ENCODE peak calls at places on chromosomes 6 and 20, in four cellular contexts. One of them, this sample, is unnamed. For H3K4me1, the result is how much of the 10 kb centered on the place peaks cover.

GRCh38 chr20:34907616-34908469 is 31.4 kb downstream of the ACSS2 start:
- DNase-seq in testis: peak
- DNase-seq in A549: peak
- DNase-seq in vagina: no peak
- DNase-seq in this sample: peak

GRCh38 chr6:150456902-150457643 is 88.3 kb downstream of the IYD start:
- DNase-seq in testis: no peak
- DNase-seq in vagina: no peak
- DNase-seq in A549: no peak
- DNase-seq in this sample: no peak

GRCh38 chr20:57180954-57181353 is 85.5 kb downstream of the BMP7 start:
- DNase-seq in vagina: no peak
- DNase-seq in testis: no peak
- DNase-seq in A549: no peak
- DNase-seq in this sample: peak

GRCh38 chr20:10648651-10649050 is 25.1 kb downstream of the JAG1 start:
- DNase-seq in vagina: no peak
- DNase-seq in A549: no peak
- DNase-seq in testis: no peak
- DNase-seq in this sample: no peak

GRCh38 chr20:16284385-16285100 is 288.7 kb downstream of the KIF16B start:
- DNase-seq in A549: no peak
- DNase-seq in testis: no peak
- DNase-seq in vagina: no peak
- DNase-seq in this sample: no peak

GRCh38 chr20:32527447-32528055 is 57.6 kb downstream of the NOL4L start:
- DNase-seq in testis: no peak
- DNase-seq in A549: no peak
- DNase-seq in vagina: no peak
- DNase-seq in this sample: no peak

GRCh38 chr6:16832721-16833120 is 71.5 kb upstream of the ATXN1 start:
- DNase-seq in testis: no peak
- DNase-seq in A549: no peak
- DNase-seq in vagina: no peak
- DNase-seq in this sample: no peak

GRCh38 chr20:2236266-2236665 is 59.5 kb upstream of the TGM3 start:
- DNase-seq in A549: peak
- DNase-seq in vagina: no peak
- DNase-seq in testis: no peak
- DNase-seq in this sample: no peak

GRCh38 chr6:166597711-166598440 is 11.4 kb upstream of the RAMACL start:
- DNase-seq in testis: no peak
- DNase-seq in vagina: no peak
- DNase-seq in A549: no peak
- DNase-seq in this sample: no peak

GRCh38 chr6:3229566-3230274 is 2.3 kb upstream of the TUBB2B start:
- DNase-seq in vagina: no peak
- DNase-seq in testis: no peak
- DNase-seq in A549: no peak
- DNase-seq in this sample: no peak

GRCh38 chr20:45128066-45128465 is 3.8 kb upstream of the WFDC12 start:
- DNase-seq in vagina: peak
- DNase-seq in A549: no peak
- DNase-seq in testis: no peak
- DNase-seq in this sample: no peak

GRCh38 chr6:45212976-45213375 is 115.2 kb upstream of the RUNX2 start:
- DNase-seq in vagina: no peak
- DNase-seq in A549: no peak
- DNase-seq in testis: no peak
- DNase-seq in this sample: no peak

GRCh38 chr6:155121699-155122098 is 126.6 kb downstream of the TIAM2 start:
- DNase-seq in vagina: no peak
- DNase-seq in testis: no peak
- DNase-seq in A549: no peak
- DNase-seq in this sample: no peak

GRCh38 chr6:43016935-43017334 is 2.9 kb downstream of the KLHDC3 start:
- DNase-seq in A549: no peak
- DNase-seq in vagina: no peak
- DNase-seq in testis: no peak
- DNase-seq in this sample: no peak
- H3K4me1 ChIP-seq in A549: under half
- H3K4me1 ChIP-seq in vagina: half or more
- H3K4me1 ChIP-seq in testis: under half
- H3K4me1 ChIP-seq in this sample: half or more

GRCh38 chr20:63884506-63885263 is 10.2 kb upstream of the DNAJC5 start:
- DNase-seq in testis: no peak
- DNase-seq in A549: no peak
- DNase-seq in vagina: no peak
- DNase-seq in this sample: no peak
- TF ChIP-seq POLR2A in testis: no peak
- TF ChIP-seq POLR2A in A549: no peak
- TF ChIP-seq POLR2A in vagina: no peak
- TF ChIP-seq POLR2A in this sample: no peak

GRCh38 chr20:48736636-48737035 is 91.2 kb downstream of the PREX1 start:
- DNase-seq in testis: no peak
- DNase-seq in vagina: no peak
- DNase-seq in A549: no peak
- DNase-seq in this sample: no peak

GRCh38 chr20:48737463-48738093 is 90.2 kb downstream of the PREX1 start:
- DNase-seq in A549: no peak
- DNase-seq in testis: no peak
- DNase-seq in vagina: no peak
- DNase-seq in this sample: no peak

GRCh38 chr20:48735112-48735511 is 92.7 kb downstream of the PREX1 start:
- DNase-seq in testis: no peak
- DNase-seq in vagina: no peak
- DNase-seq in A549: no peak
- DNase-seq in this sample: no peak

GRCh38 chr20:48738094-48738398 is 89.8 kb downstream of the PREX1 start:
- DNase-seq in vagina: no peak
- DNase-seq in testis: no peak
- DNase-seq in A549: no peak
- DNase-seq in this sample: no peak

DNA sequence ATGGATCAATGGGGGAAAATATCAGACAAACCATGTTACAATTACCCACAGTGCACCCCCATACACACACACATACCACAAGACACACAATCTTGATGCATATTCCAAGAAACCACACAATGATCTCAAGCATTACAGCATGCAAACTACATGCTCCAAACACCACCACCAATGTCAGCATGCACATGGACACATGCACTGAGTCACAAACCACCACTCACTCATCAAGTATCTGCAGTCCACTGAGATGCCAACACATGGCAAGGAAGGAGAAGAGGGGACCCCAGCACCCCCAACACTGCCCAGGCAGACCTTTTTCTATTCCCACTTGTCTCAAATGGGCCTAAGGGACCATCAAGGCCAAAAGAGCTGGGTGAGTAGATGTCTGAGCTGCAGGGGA is 91.6 kb downstream of the PREX1 start:
- DNase-seq in testis: no peak
- DNase-seq in A549: no peak
- DNase-seq in vagina: no peak
- DNase-seq in this sample: no peak
- H3K4me1 ChIP-seq in testis: under half
- H3K4me1 ChIP-seq in A549: under half
- H3K4me1 ChIP-seq in vagina: under half
- H3K4me1 ChIP-seq in this sample: under half

DNA sequence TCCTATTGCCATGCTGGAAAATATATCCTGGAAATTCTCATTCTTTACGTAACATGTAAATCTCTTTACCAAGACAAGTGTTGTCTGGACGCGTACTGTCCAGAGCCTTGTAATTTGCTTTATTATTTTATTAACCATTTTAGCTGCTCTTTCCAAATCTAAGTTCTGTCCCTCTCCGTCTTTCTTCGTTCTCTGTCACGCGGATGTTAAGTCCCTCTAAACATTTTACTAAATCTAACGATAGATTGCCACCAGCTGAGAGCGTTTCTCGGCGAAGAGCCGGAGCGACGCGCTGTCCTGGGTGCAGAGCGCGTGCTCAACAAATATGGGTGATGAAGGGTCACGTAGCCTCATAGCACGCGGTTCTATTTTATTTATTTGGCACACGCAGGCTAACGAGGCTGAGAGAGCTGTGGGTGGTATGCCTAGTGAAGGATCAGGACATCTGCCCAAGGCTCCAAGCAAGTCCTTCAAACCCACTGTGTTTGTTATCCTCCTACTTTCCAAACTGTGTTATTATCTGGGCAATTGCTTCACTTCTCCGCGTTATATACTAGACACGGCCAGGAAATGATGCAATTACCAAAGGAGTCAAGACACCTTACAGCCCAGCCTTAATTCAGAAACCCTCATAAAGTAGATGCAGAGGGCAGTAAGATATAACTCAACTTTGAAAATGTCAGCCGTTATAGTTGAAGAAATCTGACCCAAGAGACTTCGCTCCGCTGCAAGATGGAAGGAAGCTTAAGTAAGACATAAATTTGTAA is 10.0 kb upstream of the NCOA7 start:
- DNase-seq in vagina: no peak
- DNase-seq in testis: peak
- DNase-seq in A549: peak
- DNase-seq in this sample: peak
- TF ChIP-seq POLR2A in vagina: peak
- TF ChIP-seq POLR2A in testis: no peak
- TF ChIP-seq POLR2A in A549: peak
- TF ChIP-seq POLR2A in this sample: peak

This sample was measured in body of pancreas.